ENCODE peak calls at places on chromosomes 4 and X, in seven cellular contexts. One of them, this sample, is unnamed.

GRCh38 chr4:155179216-155179615 is 29.2 kb upstream of the NPY2R start:
- DNase-seq in anterior cingulate cortex: no peak
- DNase-seq in hippocampal formation: no peak
- DNase-seq in aorta: no peak
- DNase-seq in ELR: no peak
- DNase-seq in lower lobe of right lung: no peak
- DNase-seq in DMS153: no peak
- DNase-seq in this sample: no peak

GRCh38 chr4:72351521-72351920 is 217.5 kb downstream of the ADAMTS3 start:
- DNase-seq in ELR: no peak
- DNase-seq in aorta: no peak
- DNase-seq in hippocampal formation: no peak
- DNase-seq in anterior cingulate cortex: no peak
- DNase-seq in lower lobe of right lung: no peak
- DNase-seq in DMS153: no peak
- DNase-seq in this sample: no peak

GRCh38 chr4:67762091-67762490 is 7.9 kb upstream of the GNRHR start:
- DNase-seq in hippocampal formation: no peak
- DNase-seq in anterior cingulate cortex: no peak
- DNase-seq in lower lobe of right lung: no peak
- DNase-seq in ELR: peak
- DNase-seq in aorta: no peak
- DNase-seq in DMS153: no peak
- DNase-seq in this sample: no peak

GRCh38 chr4:138112389-138112788 is 129.8 kb downstream of the SLC7A11 start:
- DNase-seq in hippocampal formation: no peak
- DNase-seq in DMS153: no peak
- DNase-seq in lower lobe of right lung: no peak
- DNase-seq in aorta: no peak
- DNase-seq in anterior cingulate cortex: no peak
- DNase-seq in ELR: no peak
- DNase-seq in this sample: no peak

GRCh38 chr4:78311306-78311705 is 240.3 kb upstream of the ANXA3 start:
- DNase-seq in hippocampal formation: no peak
- DNase-seq in aorta: no peak
- DNase-seq in ELR: no peak
- DNase-seq in DMS153: no peak
- DNase-seq in lower lobe of right lung: no peak
- DNase-seq in anterior cingulate cortex: no peak
- DNase-seq in this sample: no peak

GRCh38 chr4:33060873-33061542 is 2340.8 kb downstream of the PCDH7 start:
- DNase-seq in hippocampal formation: peak
- DNase-seq in ELR: peak
- DNase-seq in anterior cingulate cortex: peak
- DNase-seq in DMS153: no peak
- DNase-seq in aorta: peak
- DNase-seq in lower lobe of right lung: no peak
- DNase-seq in this sample: peak

GRCh38 chrX:46630141-46630540 is 56.6 kb downstream of the CHST7 start:
- DNase-seq in hippocampal formation: no peak
- DNase-seq in DMS153: no peak
- DNase-seq in lower lobe of right lung: no peak
- DNase-seq in aorta: no peak
- DNase-seq in ELR: peak
- DNase-seq in anterior cingulate cortex: no peak
- DNase-seq in this sample: no peak

GRCh38 chrX:17527135-17527701 is 152.2 kb downstream of the NHS start:
- DNase-seq in ELR: no peak
- DNase-seq in anterior cingulate cortex: peak
- DNase-seq in lower lobe of right lung: peak
- DNase-seq in DMS153: no peak
- DNase-seq in aorta: no peak
- DNase-seq in hippocampal formation: peak
- DNase-seq in this sample: peak

GRCh38 chr4:20735931-20736330 is 35.7 kb downstream of the PACRGL start:
- DNase-seq in ELR: no peak
- DNase-seq in anterior cingulate cortex: no peak
- DNase-seq in lower lobe of right lung: no peak
- DNase-seq in aorta: no peak
- DNase-seq in hippocampal formation: no peak
- DNase-seq in DMS153: no peak
- DNase-seq in this sample: no peak

GRCh38 chr4:552059-552458 is 24.0 kb downstream of the TMEM271 start:
- DNase-seq in anterior cingulate cortex: no peak
- DNase-seq in lower lobe of right lung: no peak
- DNase-seq in hippocampal formation: no peak
- DNase-seq in DMS153: no peak
- DNase-seq in ELR: no peak
- DNase-seq in aorta: no peak
- DNase-seq in this sample: no peak

GRCh38 chr4:41009411-41009810 is 204.9 kb downstream of the APBB2 start:
- DNase-seq in anterior cingulate cortex: no peak
- DNase-seq in aorta: no peak
- DNase-seq in lower lobe of right lung: no peak
- DNase-seq in hippocampal formation: no peak
- DNase-seq in DMS153: no peak
- DNase-seq in ELR: peak
- DNase-seq in this sample: no peak

GRCh38 chr4:75637176-75637575 is 6.8 kb upstream of the CDKL2 start:
- DNase-seq in hippocampal formation: no peak
- DNase-seq in anterior cingulate cortex: no peak
- DNase-seq in aorta: no peak
- DNase-seq in DMS153: no peak
- DNase-seq in lower lobe of right lung: no peak
- DNase-seq in ELR: no peak
- DNase-seq in this sample: no peak

GRCh38 chr4:102503301-102503746 is 2.2 kb downstream of the NFKB1 start:
- DNase-seq in anterior cingulate cortex: no peak
- DNase-seq in ELR: no peak
- DNase-seq in hippocampal formation: no peak
- DNase-seq in lower lobe of right lung: no peak
- DNase-seq in DMS153: peak
- DNase-seq in aorta: no peak
- DNase-seq in this sample: no peak

GRCh38 chr4:7285244-7286122 is 93.1 kb downstream of the SORCS2 start:
- DNase-seq in ELR: no peak
- DNase-seq in anterior cingulate cortex: no peak
- DNase-seq in lower lobe of right lung: no peak
- DNase-seq in DMS153: no peak
- DNase-seq in aorta: peak
- DNase-seq in hippocampal formation: peak
- DNase-seq in this sample: no peak

GRCh38 chrX:103215768-103216085 is 819 bp downstream of the BEX4 start:
- DNase-seq in DMS153: no peak
- DNase-seq in aorta: no peak
- DNase-seq in lower lobe of right lung: no peak
- DNase-seq in anterior cingulate cortex: no peak
- DNase-seq in ELR: peak
- DNase-seq in hippocampal formation: no peak
- DNase-seq in this sample: no peak

GRCh38 chr4:137635596-137635995 is 103.3 kb upstream of the PCDH18 start:
- DNase-seq in anterior cingulate cortex: no peak
- DNase-seq in ELR: no peak
- DNase-seq in hippocampal formation: no peak
- DNase-seq in aorta: no peak
- DNase-seq in lower lobe of right lung: no peak
- DNase-seq in DMS153: no peak
- DNase-seq in this sample: no peak

GRCh38 chr4:71974681-71975080 is 57.1 kb upstream of the NPFFR2 start:
- DNase-seq in DMS153: no peak
- DNase-seq in anterior cingulate cortex: no peak
- DNase-seq in ELR: peak
- DNase-seq in lower lobe of right lung: no peak
- DNase-seq in hippocampal formation: no peak
- DNase-seq in aorta: no peak
- DNase-seq in this sample: no peak

GRCh38 chr4:55868691-55869090 is 15.2 kb downstream of the EXOC1 start:
- DNase-seq in lower lobe of right lung: no peak
- DNase-seq in anterior cingulate cortex: no peak
- DNase-seq in ELR: no peak
- DNase-seq in DMS153: no peak
- DNase-seq in aorta: no peak
- DNase-seq in hippocampal formation: no peak
- DNase-seq in this sample: no peak

GRCh38 chr4:181753189-181753588 is 490.0 kb upstream of the TENM3 start:
- DNase-seq in anterior cingulate cortex: no peak
- DNase-seq in ELR: no peak
- DNase-seq in lower lobe of right lung: no peak
- DNase-seq in hippocampal formation: no peak
- DNase-seq in DMS153: no peak
- DNase-seq in aorta: no peak
- DNase-seq in this sample: no peak

GRCh38 chr4:124426279-124426678 is 286.3 kb downstream of the ANKRD50 start:
- DNase-seq in lower lobe of right lung: no peak
- DNase-seq in anterior cingulate cortex: no peak
- DNase-seq in DMS153: no peak
- DNase-seq in ELR: no peak
- DNase-seq in aorta: no peak
- DNase-seq in hippocampal formation: no peak
- DNase-seq in this sample: no peak

GRCh38 chr4:152398060-152398459 is 137.8 kb downstream of the FBXW7 start:
- DNase-seq in anterior cingulate cortex: no peak
- DNase-seq in ELR: peak
- DNase-seq in DMS153: no peak
- DNase-seq in hippocampal formation: no peak
- DNase-seq in lower lobe of right lung: no peak
- DNase-seq in aorta: no peak
- DNase-seq in this sample: no peak

GRCh38 chr4:15003891-15004700 is 1.8 kb downstream of the CPEB2 start:
- DNase-seq in lower lobe of right lung: peak
- DNase-seq in aorta: peak
- DNase-seq in anterior cingulate cortex: peak
- DNase-seq in hippocampal formation: peak
- DNase-seq in DMS153: no peak
- DNase-seq in ELR: peak
- DNase-seq in this sample: peak

GRCh38 chr4:93659629-93660028 is 168.9 kb upstream of the ATOH1 start:
- DNase-seq in lower lobe of right lung: no peak
- DNase-seq in aorta: no peak
- DNase-seq in hippocampal formation: no peak
- DNase-seq in anterior cingulate cortex: no peak
- DNase-seq in DMS153: no peak
- DNase-seq in ELR: no peak
- DNase-seq in this sample: no peak

GRCh38 chrX:144730486-144730885 is 516.8 kb upstream of the SPANXN1 start:
- DNase-seq in ELR: peak
- DNase-seq in aorta: no peak
- DNase-seq in lower lobe of right lung: no peak
- DNase-seq in DMS153: no peak
- DNase-seq in anterior cingulate cortex: no peak
- DNase-seq in hippocampal formation: no peak
- DNase-seq in this sample: no peak

GRCh38 chr4:149676076-149676475 is 139.6 kb downstream of the IQCM start:
- DNase-seq in ELR: no peak
- DNase-seq in DMS153: no peak
- DNase-seq in lower lobe of right lung: no peak
- DNase-seq in anterior cingulate cortex: no peak
- DNase-seq in hippocampal formation: no peak
- DNase-seq in aorta: no peak
- DNase-seq in this sample: no peak

GRCh38 chrX:47200385-47201150 is 6.9 kb downstream of the UBA1 start:
- DNase-seq in lower lobe of right lung: no peak
- DNase-seq in hippocampal formation: no peak
- DNase-seq in DMS153: no peak
- DNase-seq in ELR: peak
- DNase-seq in aorta: peak
- DNase-seq in anterior cingulate cortex: no peak
- DNase-seq in this sample: no peak

GRCh38 chr4:176563591-176563990 is 229.1 kb downstream of the VEGFC start:
- DNase-seq in lower lobe of right lung: no peak
- DNase-seq in ELR: peak
- DNase-seq in hippocampal formation: no peak
- DNase-seq in aorta: no peak
- DNase-seq in anterior cingulate cortex: no peak
- DNase-seq in DMS153: no peak
- DNase-seq in this sample: no peak

GRCh38 chr4:41443340-41444079 is 94.4 kb upstream of the LIMCH1 start:
- DNase-seq in aorta: no peak
- DNase-seq in hippocampal formation: no peak
- DNase-seq in anterior cingulate cortex: no peak
- DNase-seq in ELR: no peak
- DNase-seq in lower lobe of right lung: no peak
- DNase-seq in DMS153: no peak
- DNase-seq in this sample: no peak

GRCh38 chr4:24054910-24055309 is 165.1 kb upstream of the PPARGC1A start:
- DNase-seq in lower lobe of right lung: no peak
- DNase-seq in anterior cingulate cortex: no peak
- DNase-seq in DMS153: no peak
- DNase-seq in aorta: no peak
- DNase-seq in ELR: no peak
- DNase-seq in hippocampal formation: no peak
- DNase-seq in this sample: no peak

GRCh38 chr4:104418313-104418712 is 76.4 kb downstream of the CXXC4 start:
- DNase-seq in hippocampal formation: no peak
- DNase-seq in anterior cingulate cortex: no peak
- DNase-seq in aorta: no peak
- DNase-seq in ELR: no peak
- DNase-seq in lower lobe of right lung: no peak
- DNase-seq in DMS153: no peak
- DNase-seq in this sample: no peak

GRCh38 chr4:140609548-140610425 is 41.0 kb upstream of the UCP1 start:
- DNase-seq in ELR: peak
- DNase-seq in lower lobe of right lung: no peak
- DNase-seq in hippocampal formation: no peak
- DNase-seq in aorta: no peak
- DNase-seq in anterior cingulate cortex: no peak
- DNase-seq in DMS153: peak
- DNase-seq in this sample: no peak

GRCh38 chr4:81084029-81084428 is 53.5 kb downstream of the BMP3 start:
- DNase-seq in DMS153: peak
- DNase-seq in hippocampal formation: no peak
- DNase-seq in lower lobe of right lung: no peak
- DNase-seq in aorta: no peak
- DNase-seq in ELR: no peak
- DNase-seq in anterior cingulate cortex: no peak
- DNase-seq in this sample: no peak

GRCh38 chr4:55768291-55768690 is 51.3 kb upstream of the EXOC1L start:
- DNase-seq in DMS153: no peak
- DNase-seq in ELR: peak
- DNase-seq in anterior cingulate cortex: no peak
- DNase-seq in lower lobe of right lung: no peak
- DNase-seq in hippocampal formation: no peak
- DNase-seq in aorta: no peak
- DNase-seq in this sample: no peak

GRCh38 chr4:184016742-184017668 is 111.9 kb downstream of the STOX2 start:
- DNase-seq in ELR: no peak
- DNase-seq in aorta: no peak
- DNase-seq in DMS153: no peak
- DNase-seq in anterior cingulate cortex: no peak
- DNase-seq in hippocampal formation: peak
- DNase-seq in lower lobe of right lung: no peak
- DNase-seq in this sample: no peak

GRCh38 chr4:177220376-177220775 is 89.3 kb upstream of the NEIL3 start:
- DNase-seq in anterior cingulate cortex: no peak
- DNase-seq in lower lobe of right lung: no peak
- DNase-seq in DMS153: no peak
- DNase-seq in ELR: peak
- DNase-seq in hippocampal formation: no peak
- DNase-seq in aorta: no peak
- DNase-seq in this sample: no peak